ENCODE peak calls at places on chromosomes 1 and 21, in seven cellular contexts. O, E, M, Q, I, F and X are unnamed samples.

GRCh38 chr21:31117046-31117916 is 79.0 kb upstream of the KRTAP19-8 start:
- DNase-seq in O (no peak), E (no peak), M (no peak), Q (peak; percentile 50), I (no peak), F (no peak), X (no peak)

GRCh38 chr1:67052741-67053534 is 1.0 kb downstream of the SLC35D1 start:
- DNase-seq in O (no peak), E (peak; percentile 44), M (peak; percentile 7), Q (no peak), I (no peak), F (no peak), X (peak; percentile 68)

GRCh38 chr1:101526813-101527212 is 290.0 kb downstream of the S1PR1 start:
- DNase-seq in O (no peak), E (no peak), M (no peak), Q (no peak), I (no peak), F (no peak), X (no peak)

GRCh38 chr1:236027096-236027495 is 37.8 kb downstream of the NID1 start:
- DNase-seq in O (no peak), E (no peak), M (no peak), Q (no peak), I (no peak), F (no peak), X (no peak)

GRCh38 chr1:97999320-97999719 is 78.5 kb upstream of the DPYD start:
- DNase-seq in O (no peak), E (no peak), M (no peak), Q (no peak), I (no peak), F (no peak), X (no peak)

GRCh38 chr1:234559152-234559916 is 50.6 kb downstream of the IRF2BP2 start:
- DNase-seq in O (no peak), E (no peak), M (no peak), Q (no peak), I (no peak), F (no peak), X (no peak)

GRCh38 chr21:41361786-41362604 is at the start of gene MX2:
- DNase-seq in O (no peak), E (peak; percentile 35), M (no peak), Q (no peak), I (no peak), F (peak; percentile 91), X (no peak)

GRCh38 chr1:180167021-180167701 is 12.5 kb downstream of the QSOX1 start:
- DNase-seq in O (no peak), E (no peak), M (peak; percentile 62), Q (no peak), I (no peak), F (no peak), X (no peak)

GRCh38 chr1:2496087-2496622 is 20.1 kb downstream of the PLCH2 start:
- DNase-seq in O (no peak), E (peak; percentile 28), M (no peak), Q (no peak), I (no peak), F (peak; percentile 25), X (no peak)

GRCh38 chr1:201778279-201779023 is 50.5 kb upstream of the IPO9 start:
- DNase-seq in O (no peak), E (no peak), M (no peak), Q (no peak), I (no peak), F (no peak), X (no peak)

GRCh38 chr1:202244841-202245261 is 51.3 kb downstream of the LGR6 start:
- DNase-seq in O (no peak), E (no peak), M (no peak), Q (no peak), I (no peak), F (no peak), X (no peak)

GRCh38 chr1:155005076-155005971 is 2.7 kb downstream of the ZBTB7B start:
- DNase-seq in O (no peak), E (no peak), M (no peak), Q (no peak), I (no peak), F (no peak), X (no peak)

GRCh38 chr1:235586413-235586812 is 63.2 kb downstream of the GNG4 start:
- DNase-seq in O (no peak), E (no peak), M (no peak), Q (no peak), I (no peak), F (no peak), X (no peak)

GRCh38 chr1:224619209-224619608 is 3.1 kb downstream of the CNIH3 start:
- DNase-seq in O (no peak), E (no peak), M (no peak), Q (no peak), I (no peak), F (no peak), X (no peak)

GRCh38 chr1:165116732-165117131 is 239.8 kb downstream of the LMX1A start:
- DNase-seq in O (no peak), E (no peak), M (no peak), Q (peak; percentile 48), I (no peak), F (no peak), X (no peak)

GRCh38 chr21:17921579-17922530 is 102.7 kb upstream of the C21orf91 start:
- DNase-seq in O (no peak), E (no peak), M (peak; percentile 19), Q (no peak), I (no peak), F (no peak), X (no peak)

GRCh38 chr1:92872719-92873118 is 40.9 kb downstream of the RPL5 start:
- DNase-seq in O (no peak), E (no peak), M (no peak), Q (no peak), I (no peak), F (no peak), X (no peak)

GRCh38 chr1:170415734-170416372 is 116.1 kb upstream of the GORAB start:
- DNase-seq in O (no peak), E (no peak), M (no peak), Q (no peak), I (no peak), F (no peak), X (no peak)

GRCh38 chr1:41486892-41487728 is 2.6 kb upstream of the EDN2 start:
- DNase-seq in O (no peak), E (no peak), M (no peak), Q (no peak), I (no peak), F (peak; percentile 48), X (no peak)

GRCh38 chr21:35303085-35303484 is 254.0 kb upstream of the RUNX1 start:
- DNase-seq in O (no peak), E (no peak), M (no peak), Q (peak; percentile 51), I (no peak), F (no peak), X (no peak)

GRCh38 chr1:111045033-111045722 is 81.5 kb upstream of the LRIF1 start:
- DNase-seq in O (no peak), E (peak; percentile 93), M (no peak), Q (no peak), I (no peak), F (no peak), X (peak; percentile 7)

GRCh38 chr1:69671363-69672010 is 103.8 kb downstream of the LRRC7 start:
- DNase-seq in O (no peak), E (no peak), M (no peak), Q (no peak), I (no peak), F (no peak), X (no peak)

GRCh38 chr1:162822391-162823200 is 32.1 kb downstream of the HSD17B7 start:
- DNase-seq in O (no peak), E (no peak), M (peak; percentile 83), Q (peak; percentile 13), I (peak; percentile 44), F (no peak), X (no peak)

GRCh38 chr1:244231572-244232315 is 180.7 kb downstream of the ZBTB18 start:
- DNase-seq in O (no peak), E (no peak), M (peak; percentile 66), Q (no peak), I (no peak), F (no peak), X (peak; percentile 23)

GRCh38 chr1:93080424-93080823 is 1.3 kb downstream of the MTF2 start:
- DNase-seq in O (peak; percentile 40), E (peak; percentile 63), M (peak; percentile 59), Q (peak; percentile 60), I (no peak), F (peak; percentile 51), X (peak; percentile 20)

GRCh38 chr1:23959461-23960290 is at the start of gene PNRC2:
- DNase-seq in O (peak; percentile 99), E (peak; percentile 90), M (peak; percentile 98), Q (peak; percentile 86), I (peak; percentile 87), F (peak; percentile 82), X (peak; percentile 95)

GRCh38 chr1:23957096-23957495 is 2.5 kb upstream of the PNRC2 start:
- DNase-seq in O (no peak), E (no peak), M (peak; percentile 65), Q (no peak), I (no peak), F (no peak), X (no peak)

GRCh38 chr1:23958810-23959460 is 693 bp upstream of the PNRC2 start:
- DNase-seq in O (peak; percentile 91), E (peak; percentile 92), M (peak; percentile 82), Q (peak; percentile 86), I (peak; percentile 39), F (peak; percentile 96), X (peak; percentile 97)

GRCh38 chr1:23963617-23964234 is 4.1 kb downstream of the PNRC2 start:
- DNase-seq in O (no peak), E (no peak), M (no peak), Q (no peak), I (no peak), F (no peak), X (no peak)

GRCh38 chr1:23960291-23960718 is 677 bp downstream of the PNRC2 start:
- DNase-seq in O (no peak), E (no peak), M (no peak), Q (no peak), I (no peak), F (no peak), X (no peak)
- TF ChIP-seq JUND in O (no peak), E (no peak), M (no peak), Q (no peak), I (no peak), F (no peak), X (no peak)

GRCh38 chr1:208007938-208008342 is 97.0 kb upstream of the CD34 start:
- DNase-seq in O (no peak), E (no peak), M (no peak), Q (no peak), I (no peak), F (no peak), X (no peak)
- TF ChIP-seq JUND in O (no peak), E (no peak), M (peak; percentile 97), Q (peak; percentile 15), I (no peak), F (no peak), X (no peak)

GRCh38 chr1:102919659-102920058 is 188.7 kb downstream of the COL11A1 start:
- DNase-seq in O (no peak), E (no peak), M (no peak), Q (no peak), I (no peak), F (no peak), X (no peak)
- TF ChIP-seq JUND in O (no peak), E (no peak), M (peak; percentile 72), Q (no peak), I (no peak), F (no peak), X (no peak)

DNA sequence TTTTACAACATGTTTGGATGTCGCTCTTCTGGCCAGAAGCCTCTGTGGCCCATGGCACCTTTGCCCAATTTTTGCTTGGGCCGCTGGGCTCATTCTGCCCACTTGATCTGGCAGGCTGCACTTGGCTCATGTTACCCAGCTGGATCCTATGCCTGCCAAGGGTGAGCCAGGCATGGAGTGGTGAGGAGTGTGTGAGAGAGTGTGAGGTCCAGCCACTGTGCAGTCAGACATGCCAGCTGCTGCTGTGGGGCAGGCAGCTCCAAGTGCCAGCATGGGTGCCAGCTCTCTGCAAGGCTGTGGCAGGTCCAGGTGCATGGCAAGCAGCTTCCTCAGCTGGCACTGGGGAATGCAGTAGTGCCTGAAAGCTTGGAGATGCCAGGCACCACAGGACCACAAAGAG is 71.0 kb downstream of the EBNA1BP2 start:
- DNase-seq in O (no peak), E (no peak), M (no peak), Q (no peak), I (no peak), F (no peak), X (no peak)
- TF ChIP-seq JUND in O (no peak), E (no peak), M (no peak), Q (no peak), I (no peak), F (no peak), X (no peak)